ENCODE peak calls at places on chromosomes 3 and 15, in four cellular contexts. H is SK-N-SH, B is stomach, V is A549. D is an unnamed sample.
A peak's percentile ranks its signal among the peaks of the same experiment; 100 is the strongest.

GRCh38 chr3:1967525-1967924 is 131.1 kb upstream of the CNTN4 start:
- DNase-seq in H (no peak), B (no peak), V (no peak), D (no peak)

GRCh38 chr15:53752406-53752805 is 7.1 kb downstream of the WDR72 start:
- DNase-seq in H (no peak), B (no peak), V (no peak), D (no peak)

GRCh38 chr15:74537736-74538135 is 3.3 kb upstream of the ARID3B start:
- DNase-seq in H (no peak), B (no peak), V (no peak), D (no peak)

GRCh38 chr15:70439304-70439877 is 324.0 kb downstream of the UACA start:
- DNase-seq in H (no peak), B (no peak), V (no peak), D (no peak)

GRCh38 chr3:105869982-105870381 is 1.2 kb upstream of the CBLB start:
- DNase-seq in H (no peak), B (no peak), V (no peak), D (no peak)

GRCh38 chr3:134445631-134446030 is 40.2 kb downstream of the ANAPC13 start:
- DNase-seq in H (no peak), B (no peak), V (no peak), D (peak; percentile 59)

GRCh38 chr3:34856081-34856480 is 783.2 kb upstream of the ARPP21 start:
- DNase-seq in H (no peak), B (no peak), V (no peak), D (no peak)

GRCh38 chr15:89364341-89364740 is 29.7 kb upstream of the POLG start:
- DNase-seq in H (no peak), B (no peak), V (no peak), D (peak; percentile 48)

GRCh38 chr3:34856577-34856976 is 782.7 kb upstream of the ARPP21 start:
- DNase-seq in H (no peak), B (no peak), V (no peak), D (no peak)

GRCh38 chr15:62857411-62857853 is 185.1 kb upstream of the TPM1 start:
- DNase-seq in H (no peak), B (no peak), V (peak; percentile 47), D (no peak)

GRCh38 chr3:153232737-153233330 is 70.8 kb downstream of the RAP2B start:
- DNase-seq in H (no peak), B (no peak), V (no peak), D (no peak)

DNA sequence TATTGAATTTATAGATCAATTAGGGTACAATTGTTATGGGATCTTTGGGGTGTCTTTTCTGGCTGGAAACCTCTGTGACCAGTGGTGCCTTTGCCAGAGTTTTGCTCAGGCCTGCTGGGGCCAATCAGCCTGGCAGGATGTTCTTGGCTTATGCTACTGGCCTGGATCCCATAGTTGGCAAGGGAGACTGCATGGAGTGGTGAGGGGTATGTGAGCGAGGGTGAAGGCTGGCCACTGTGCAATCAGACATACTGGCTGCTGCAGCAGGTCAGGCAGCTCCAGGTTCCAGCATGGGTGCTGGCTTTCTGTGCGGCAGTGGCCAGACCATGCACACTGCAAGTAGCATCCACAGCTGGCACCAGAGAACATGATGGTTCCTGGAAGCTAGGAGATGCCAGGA is 1053.2 kb upstream of the GBE1 start:
- DNase-seq in H (no peak), B (no peak), V (no peak), D (no peak)
- TF ChIP-seq EP300 in H (no peak), B (no peak), V (no peak), D (no peak)

GRCh38 chr15:50138391-50138790 is 19.4 kb upstream of the ATP8B4 start:
- DNase-seq in H (no peak), B (no peak), V (no peak), D (no peak)
- TF ChIP-seq CTCF in H (no peak), B (no peak), V (peak; percentile 31), D (no peak)

GRCh38 chr15:94607176-94607654 is 375.9 kb downstream of the MCTP2 start:
- DNase-seq in H (no peak), B (no peak), V (no peak), D (peak; percentile 48)
- TF ChIP-seq EP300 in H (no peak), B (no peak), V (no peak), D (no peak)

GRCh38 chr3:59327324-59327939 is 277.6 kb upstream of the CFAP20DC start:
- DNase-seq in H (no peak), B (no peak), V (no peak), D (no peak)

GRCh38 chr3:59321881-59322540 is 272.2 kb upstream of the CFAP20DC start:
- DNase-seq in H (no peak), B (no peak), V (no peak), D (no peak)

GRCh38 chr3:59326246-59327024 is 276.6 kb upstream of the CFAP20DC start:
- DNase-seq in H (no peak), B (no peak), V (no peak), D (no peak)
- TF ChIP-seq CTCF in H (peak; percentile 37), B (no peak), V (no peak), D (no peak)

D was measured in tibial nerve.